ENCODE peak calls at places on chromosomes 1 and 21, in four cellular contexts. I is DND-41, Z is astrocyte of the spinal cord, P is psoas muscle. U is an unnamed sample.

GRCh38 chr1:203778789-203779188 is 13.8 kb downstream of the LAX1 start:
- DNase-seq in P (no peak), Z (no peak), I (no peak), U (no peak)

GRCh38 chr21:26795866-26796329 is 49.3 kb downstream of the ADAMTS1 start:
- DNase-seq in I (peak), Z (peak), P (no peak), U (peak)

GRCh38 chr1:30882678-30883388 is 25.7 kb downstream of the SDC3 start:
- DNase-seq in Z (no peak), I (no peak), P (no peak), U (no peak)

GRCh38 chr1:112251766-112252506 is 144.1 kb upstream of the CTTNBP2NL start:
- DNase-seq in P (no peak), Z (peak), I (no peak), U (peak)

GRCh38 chr1:156693858-156694562 is 11.4 kb downstream of the CRABP2 start:
- DNase-seq in P (no peak), I (no peak), Z (no peak), U (no peak)

GRCh38 chr1:151888972-151889570 is 20.2 kb downstream of the THEM4 start:
- DNase-seq in P (no peak), Z (no peak), I (no peak), U (no peak)

GRCh38 chr1:14822493-14822892 is 224.0 kb downstream of the KAZN start:
- DNase-seq in Z (peak), P (no peak), I (no peak), U (no peak)

GRCh38 chr21:23016617-23017016 is 2018.4 kb downstream of the NCAM2 start:
- DNase-seq in P (no peak), I (peak), Z (no peak), U (no peak)

GRCh38 chr1:160261526-160261877 is 847 bp downstream of the DCAF8 start:
- DNase-seq in Z (peak), I (peak), P (no peak), U (peak)

GRCh38 chr1:155126494-155127104 is 1.1 kb upstream of the EFNA1 start:
- DNase-seq in I (peak), P (peak), Z (peak), U (no peak)

GRCh38 chr1:224433671-224434446 is 738 bp downstream of the WDR26 start:
- DNase-seq in Z (no peak), P (peak), I (peak), U (peak)

GRCh38 chr1:168618887-168619286 is 42.5 kb downstream of the XCL1 start:
- DNase-seq in P (no peak), I (no peak), Z (no peak), U (no peak)

GRCh38 chr1:53307037-53307436 is 20.8 kb downstream of the LRP8 start:
- DNase-seq in P (no peak), I (no peak), Z (no peak), U (no peak)

GRCh38 chr21:37866027-37866426 is 50.2 kb downstream of the KCNJ6 start:
- DNase-seq in I (no peak), P (no peak), Z (no peak), U (no peak)
- TF ChIP-seq CTCF in I (no peak), P (no peak), Z (no peak), U (no peak)

DNA sequence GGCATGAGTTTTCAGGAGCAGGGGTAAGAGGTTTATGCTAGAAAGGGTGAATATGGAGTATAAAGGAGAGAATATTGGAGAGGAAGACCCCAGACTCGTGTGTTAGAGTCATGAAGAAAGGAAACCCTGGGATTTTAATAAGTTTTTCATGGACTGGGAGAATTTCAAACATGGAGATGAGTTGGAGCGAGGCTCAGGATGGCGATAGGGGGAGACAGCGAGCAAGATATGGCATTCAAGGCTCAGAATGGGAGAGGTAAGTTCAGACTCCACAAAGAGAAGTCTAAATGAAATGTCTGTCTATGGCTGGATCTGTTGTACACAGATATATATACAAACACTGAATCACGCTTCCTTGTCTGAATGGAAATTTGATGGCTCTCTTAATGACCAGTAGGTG is 92.5 kb downstream of the LRRC40 start:
- DNase-seq in I (no peak), P (no peak), Z (no peak), U (no peak)
- TF ChIP-seq CTCF in I (peak), P (no peak), Z (peak), U (peak)

GRCh38 chr1:221892301-221892830 is 150.5 kb upstream of the DUSP10 start:
- DNase-seq in Z (no peak), P (no peak), I (no peak), U (no peak)
- TF ChIP-seq CTCF in Z (no peak), P (no peak), I (no peak), U (no peak)

GRCh38 chr1:186244825-186245224 is 130.2 kb downstream of the TPR start:
- DNase-seq in I (no peak), P (no peak), Z (no peak), U (no peak)
- TF ChIP-seq CTCF in I (peak), P (peak), Z (peak), U (peak)

GRCh38 chr21:39374046-39374445 is 25.2 kb upstream of the HMGN1 start:
- DNase-seq in I (no peak), P (no peak), Z (no peak), U (no peak)

GRCh38 chr21:39379986-39380891 is 31.4 kb upstream of the HMGN1 start:
- DNase-seq in I (peak), P (peak), Z (peak), U (peak)

GRCh38 chr21:39381009-39381408 is 32.1 kb upstream of the HMGN1 start:
- DNase-seq in I (no peak), P (no peak), Z (no peak), U (no peak)

GRCh38 chr21:39375446-39375845 is 26.6 kb upstream of the HMGN1 start:
- DNase-seq in Z (no peak), I (no peak), P (no peak), U (no peak)

GRCh38 chr21:39377444-39378050 is 28.7 kb upstream of the HMGN1 start:
- DNase-seq in Z (no peak), I (no peak), P (no peak), U (no peak)
- TF ChIP-seq CTCF in Z (no peak), I (no peak), P (no peak), U (no peak)

GRCh38 chr1:106022312-106022902 is 1034.1 kb upstream of the PRMT6 start:
- DNase-seq in I (no peak), P (no peak), Z (peak), U (no peak)
- TF ChIP-seq CTCF in I (peak), P (no peak), Z (peak), U (peak)

GRCh38 chr1:67804710-67805109 is 28.6 kb downstream of the GNG12 start:
- DNase-seq in Z (no peak), P (no peak), I (no peak), U (no peak)

GRCh38 chr1:67802565-67802964 is 30.7 kb downstream of the GNG12 start:
- DNase-seq in P (no peak), Z (no peak), I (no peak), U (no peak)

GRCh38 chr1:67807282-67807681 is 26.0 kb downstream of the GNG12 start:
- DNase-seq in I (no peak), P (no peak), Z (no peak), U (no peak)

GRCh38 chr1:67803380-67804279 is 29.6 kb downstream of the GNG12 start:
- DNase-seq in Z (no peak), I (no peak), P (no peak), U (no peak)

GRCh38 chr1:67801903-67802302 is 31.4 kb downstream of the GNG12 start:
- DNase-seq in P (no peak), Z (no peak), I (no peak), U (peak)
- TF ChIP-seq CTCF in P (no peak), Z (no peak), I (no peak), U (no peak)